ENCODE peak calls at places on chromosome 15, in four cellular contexts. L is HepG2, I is H1, R is K562. S is an unnamed sample.

GRCh38 chr15:42056934-42057743 is 36.3 kb upstream of the PLA2G4E start:
- DNase-seq in R (peak; percentile 67), I (peak; percentile 90), L (peak; percentile 80), S (peak; percentile 95)

GRCh38 chr15:68311859-68312557 is 34.5 kb downstream of the FEM1B start:
- DNase-seq in R (no peak), I (peak; percentile 33), L (no peak), S (no peak)

GRCh38 chr15:49096090-49096750 is 50.0 kb upstream of the SECISBP2L start:
- DNase-seq in L (peak; percentile 70), R (peak; percentile 5), I (no peak), S (no peak)

GRCh38 chr15:37941779-37942178 is 7.3 kb downstream of the TMCO5A start:
- DNase-seq in I (no peak), R (no peak), L (no peak), S (no peak)

GRCh38 chr15:29418178-29418577 is 148.6 kb upstream of the NSMCE3 start:
- DNase-seq in L (no peak), R (no peak), I (no peak), S (no peak)

GRCh38 chr15:64943512-64944225 is 32.0 kb downstream of the ANKDD1A start:
- DNase-seq in R (no peak), L (no peak), I (peak; percentile 38), S (no peak)

GRCh38 chr15:99213187-99213811 is 36.1 kb downstream of the TTC23 start:
- DNase-seq in R (peak; percentile 69), I (peak; percentile 79), L (peak; percentile 40), S (peak; percentile 32)

GRCh38 chr15:74793135-74794028 is 11.5 kb downstream of the CSK start:
- DNase-seq in I (no peak), R (no peak), L (no peak), S (no peak)

GRCh38 chr15:63503739-63504246 is 600 bp upstream of the USP3 start:
- DNase-seq in L (peak; percentile 71), R (peak; percentile 91), I (no peak), S (peak; percentile 75)

GRCh38 chr15:67807836-67808235 is 17.5 kb upstream of the SKOR1 start:
- DNase-seq in I (peak; percentile 10), L (no peak), R (no peak), S (no peak)

GRCh38 chr15:50265620-50266019 is at the start of gene HDC:
- DNase-seq in I (no peak), L (no peak), R (no peak), S (no peak)

GRCh38 chr15:65033659-65034269 is 4.3 kb upstream of the MTFMT start:
- DNase-seq in L (peak; percentile 63), I (peak; percentile 42), R (peak; percentile 53), S (peak; percentile 31)

GRCh38 chr15:83209333-83209732 is 1.7 kb upstream of the HDGFL3 start:
- DNase-seq in L (peak; percentile 2), R (no peak), I (no peak), S (no peak)

GRCh38 chr15:48565560-48566482 is 79.7 kb downstream of the FBN1 start:
- DNase-seq in L (no peak), I (no peak), R (no peak), S (no peak)

GRCh38 chr15:72306211-72306785 is 13.7 kb downstream of the CELF6 start:
- DNase-seq in I (peak; percentile 49), R (peak; percentile 23), L (no peak), S (no peak)

GRCh38 chr15:67840747-67841634 is 1.1 kb upstream of the RNU6-1 start:
- DNase-seq in L (peak; percentile 50), R (peak; percentile 43), I (no peak), S (no peak)

GRCh38 chr15:62165029-62165792 is at the start of gene C2CD4B:
- DNase-seq in I (peak; percentile 85), R (peak; percentile 9), L (no peak), S (no peak)

GRCh38 chr15:31501536-31502157 is 175.0 kb downstream of the KLF13 start:
- DNase-seq in R (no peak), L (no peak), I (peak; percentile 38), S (no peak)

GRCh38 chr15:83734487-83734886 is 80.6 kb downstream of the ADAMTSL3 start:
- DNase-seq in I (peak; percentile 56), L (no peak), R (peak; percentile 1), S (peak; percentile 18)

GRCh38 chr15:26767169-26767670 is 5.6 kb downstream of the GABRB3 start:
- DNase-seq in R (no peak), I (peak; percentile 66), L (no peak), S (no peak)

GRCh38 chr15:59294961-59295741 is 77.5 kb downstream of the MYO1E start:
- DNase-seq in R (no peak), I (no peak), L (no peak), S (peak; percentile 78)

GRCh38 chr15:68205949-68206539 is 912 bp upstream of the CALML4 start:
- DNase-seq in I (no peak), L (no peak), R (peak; percentile 84), S (no peak)

GRCh38 chr15:31396881-31397560 is 70.4 kb downstream of the KLF13 start:
- DNase-seq in I (peak; percentile 93), L (peak; percentile 40), R (peak; percentile 81), S (peak; percentile 66)

GRCh38 chr15:65050270-65050669 is 5.1 kb downstream of the SLC51B start:
- DNase-seq in I (no peak), L (no peak), R (no peak), S (no peak)

GRCh38 chr15:28124841-28125240 is 25.7 kb upstream of the OCA2 start:
- DNase-seq in L (no peak), R (no peak), I (no peak), S (no peak)

GRCh38 chr15:93026359-93026758 is 62.7 kb downstream of the RGMA start:
- DNase-seq in R (no peak), I (no peak), L (no peak), S (no peak)

GRCh38 chr15:63250312-63250965 is 27.0 kb upstream of the APH1B start:
- DNase-seq in I (no peak), L (no peak), R (no peak), S (no peak)

GRCh38 chr15:38690737-38691332 is 126.2 kb upstream of the RASGRP1 start:
- DNase-seq in L (peak; percentile 53), R (peak; percentile 84), I (peak; percentile 82), S (peak; percentile 61)

GRCh38 chr15:100186960-100187359 is 154.8 kb downstream of the ADAMTS17 start:
- DNase-seq in R (no peak), L (no peak), I (no peak), S (no peak)

GRCh38 chr15:65192016-65192415 is 6.9 kb upstream of the CLPX start:
- DNase-seq in L (peak; percentile 55), I (no peak), R (peak; percentile 22), S (peak; percentile 49)

DNA sequence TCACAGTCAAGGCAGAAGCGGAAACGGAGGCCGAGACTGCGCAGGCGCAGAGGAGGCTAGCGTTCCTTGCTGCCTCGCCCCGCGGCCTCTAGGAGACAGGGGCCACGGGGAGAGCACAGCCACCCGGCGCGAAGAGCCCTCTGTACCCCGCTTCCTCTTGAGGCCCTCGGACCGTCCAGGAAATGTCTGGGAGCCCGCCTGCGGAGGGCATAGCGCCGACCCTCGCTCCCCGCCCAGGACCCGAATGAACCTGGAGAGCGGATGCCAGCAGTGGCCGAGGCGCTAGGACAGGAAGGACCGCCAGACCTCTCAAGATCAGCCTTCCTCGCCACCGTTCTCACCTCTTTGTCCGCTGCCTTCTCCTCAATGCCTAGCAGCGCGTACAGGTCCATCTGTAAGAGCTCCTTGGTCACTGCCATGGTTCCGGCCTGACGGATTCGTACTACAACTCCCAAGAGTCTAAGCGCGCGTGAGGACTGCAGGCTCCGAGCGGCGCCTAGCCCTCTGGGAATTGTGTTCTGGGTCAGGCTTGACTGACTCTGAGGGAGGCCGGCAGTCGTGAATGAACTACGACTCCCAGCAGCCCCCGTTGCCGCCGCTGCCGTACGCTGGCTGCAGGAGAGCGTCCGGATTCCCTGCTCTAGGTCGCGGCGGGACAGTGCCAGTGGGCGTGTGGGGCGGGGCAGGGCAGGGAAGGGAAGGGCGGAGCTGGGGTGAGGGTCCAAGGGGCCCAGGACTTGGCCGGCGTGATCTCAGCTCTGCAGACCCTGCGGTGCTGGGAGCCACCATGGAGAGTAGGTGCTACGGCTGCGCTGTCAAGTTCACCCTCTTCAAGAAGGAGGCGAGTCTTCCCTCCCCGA is at the start of the genes DNAJC17 and ZFYVE19:
- DNase-seq in L (peak; percentile 96), I (peak; percentile 90), R (peak; percentile 98), S (peak; percentile 93)
- TF ChIP-seq POLR2A in L (peak; percentile 63), I (no peak), R (peak; percentile 90), S (peak; percentile 59)

GRCh38 chr15:51776952-51777574 is 25.7 kb downstream of the TMOD2 start:
- DNase-seq in R (peak; percentile 87), L (peak; percentile 74), I (peak; percentile 63), S (peak; percentile 64)

GRCh38 chr15:51780636-51781035 is 29.2 kb downstream of the TMOD2 start:
- DNase-seq in L (no peak), I (no peak), R (no peak), S (no peak)

GRCh38 chr15:51771773-51772172 is 20.4 kb downstream of the TMOD2 start:
- DNase-seq in R (no peak), L (no peak), I (no peak), S (no peak)

GRCh38 chr15:51770902-51771301 is 19.5 kb downstream of the TMOD2 start:
- DNase-seq in L (no peak), I (no peak), R (no peak), S (no peak)

DNA sequence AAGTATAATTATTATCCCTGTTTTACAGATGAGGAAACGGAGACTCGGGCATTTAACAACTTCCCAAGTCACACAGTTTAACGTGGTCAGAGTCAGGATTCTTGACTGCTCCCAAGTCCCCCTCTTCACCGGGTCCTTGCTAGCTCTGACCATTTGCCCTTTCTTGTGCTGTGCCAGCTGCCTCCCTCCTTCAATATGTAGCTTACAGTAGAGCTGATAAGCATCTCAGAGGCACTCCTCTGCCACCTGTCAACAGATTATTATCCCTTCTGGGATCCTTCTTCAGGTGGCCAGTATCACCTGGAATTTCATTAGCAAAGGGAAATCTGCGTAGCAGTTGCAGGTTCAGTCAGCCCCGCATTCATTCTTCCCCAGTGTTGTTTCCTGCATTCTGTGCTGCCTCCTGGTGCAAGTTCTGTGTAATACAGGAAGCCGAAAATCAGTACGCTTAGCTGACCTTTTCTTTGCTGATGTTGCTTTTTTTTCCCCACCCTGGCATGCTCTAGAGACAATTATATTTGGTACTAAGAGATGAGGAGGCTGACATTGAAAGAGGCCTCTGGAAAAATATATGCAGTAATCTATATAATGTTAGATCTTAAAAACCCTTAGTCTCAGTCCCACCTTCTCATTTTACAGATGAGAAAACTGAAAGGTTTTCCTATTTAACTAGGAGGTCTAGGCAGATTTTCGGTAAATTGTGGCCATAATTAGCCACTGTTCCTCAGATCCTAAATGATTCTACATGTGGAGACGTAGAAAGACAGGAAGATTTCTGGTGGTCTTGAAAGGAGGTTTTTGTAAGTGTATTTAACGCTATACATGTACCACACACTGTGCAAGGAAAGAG is 24.8 kb downstream of the TMOD2 start:
- DNase-seq in R (peak; percentile 77), L (peak; percentile 58), I (peak; percentile 71), S (peak; percentile 41)
- TF ChIP-seq FOSL1 in R (no peak), L (no peak), I (no peak), S (no peak)

DNA sequence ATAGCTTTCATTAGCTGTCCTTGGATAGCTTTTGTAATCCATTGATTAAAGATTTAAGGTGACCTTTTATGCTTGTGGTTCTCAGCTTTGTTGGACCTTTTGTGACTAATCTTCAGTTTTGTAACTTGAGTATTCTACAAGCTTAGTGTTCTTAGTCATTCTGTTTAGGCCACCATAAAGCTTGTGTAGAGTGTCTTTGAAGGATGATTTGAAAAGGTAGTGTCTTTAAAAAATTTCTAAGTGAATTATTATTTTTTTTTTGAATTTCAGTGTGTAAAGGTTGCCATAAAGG is 7.5 kb downstream of the MORF4L1 start:
- DNase-seq in I (no peak), L (no peak), R (no peak), S (no peak)
- H3K4me1 ChIP-seq in I (peaks cover 1% of the 10 kb centered on the region), L (peaks cover 88% of the 10 kb centered on the region), R (peaks cover 8% of the 10 kb centered on the region), S (peaks cover 48% of the 10 kb centered on the region)

DNA sequence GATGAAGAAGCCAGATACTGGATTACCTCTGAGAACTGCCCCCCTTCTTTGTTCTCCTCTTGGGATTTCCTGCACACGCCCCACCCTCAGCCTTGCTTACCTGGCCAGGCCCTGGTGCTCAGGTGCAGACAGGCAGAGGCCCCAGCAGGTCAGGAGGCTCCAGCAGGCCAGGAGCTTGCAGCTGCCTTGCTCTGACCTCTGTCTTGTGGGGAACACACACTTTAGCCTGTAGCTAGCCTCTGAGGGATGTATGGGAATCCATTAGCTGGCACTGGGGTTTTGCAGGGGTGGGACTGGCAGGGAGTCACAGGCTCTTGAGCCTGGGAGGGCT is 2.7 kb downstream of the SMAD6 start:
- DNase-seq in I (no peak), R (no peak), L (no peak), S (no peak)
- TF ChIP-seq POLR2A in I (no peak), R (no peak), L (no peak), S (no peak)